ENCODE peak calls at places on chromosomes 11 and 22, in five cellular contexts. One of them, this sample, is unnamed.

GRCh38 chr11:73260127-73260457 is 12.0 kb upstream of the P2RY6 start:
- DNase-seq in GM23338: no peak
- DNase-seq in SK-N-SH: no peak
- DNase-seq in HCT116: no peak
- DNase-seq in HL-60: no peak
- DNase-seq in this sample: no peak

GRCh38 chr11:116829525-116830183 is at the start of gene APOC3:
- DNase-seq in SK-N-SH: peak; percentile 73
- DNase-seq in HL-60: no peak
- DNase-seq in GM23338: no peak
- DNase-seq in HCT116: no peak
- DNase-seq in this sample: no peak

GRCh38 chr11:130178441-130178971 is 18.9 kb downstream of the ST14 start:
- DNase-seq in HCT116: no peak
- DNase-seq in HL-60: no peak
- DNase-seq in GM23338: no peak
- DNase-seq in SK-N-SH: no peak
- DNase-seq in this sample: no peak

GRCh38 chr11:130223291-130223971 is 63.8 kb downstream of the ST14 start:
- DNase-seq in SK-N-SH: no peak
- DNase-seq in GM23338: no peak
- DNase-seq in HL-60: no peak
- DNase-seq in HCT116: no peak
- DNase-seq in this sample: no peak

GRCh38 chr22:42683599-42684283 is 34.5 kb upstream of the CYB5R3 start:
- DNase-seq in GM23338: no peak
- DNase-seq in HL-60: no peak
- DNase-seq in HCT116: no peak
- DNase-seq in SK-N-SH: peak; percentile 65
- DNase-seq in this sample: no peak

GRCh38 chr11:72430743-72431570 is 3.4 kb downstream of the CLPB start:
- DNase-seq in GM23338: peak; percentile 77
- DNase-seq in HL-60: peak; percentile 58
- DNase-seq in HCT116: no peak
- DNase-seq in SK-N-SH: peak; percentile 74
- DNase-seq in this sample: no peak

GRCh38 chr22:22745225-22746060 is 101.0 kb downstream of the GGTLC2 start:
- DNase-seq in SK-N-SH: peak; percentile 28
- DNase-seq in HL-60: peak; percentile 36
- DNase-seq in GM23338: peak; percentile 70
- DNase-seq in HCT116: no peak
- DNase-seq in this sample: no peak

GRCh38 chr22:21563912-21564311 is 3.6 kb upstream of the UBE2L3 start:
- DNase-seq in GM23338: no peak
- DNase-seq in SK-N-SH: no peak
- DNase-seq in HCT116: no peak
- DNase-seq in HL-60: no peak
- DNase-seq in this sample: no peak

GRCh38 chr11:62116458-62116857 is 7.4 kb upstream of the INCENP start:
- DNase-seq in HL-60: no peak
- DNase-seq in GM23338: no peak
- DNase-seq in HCT116: no peak
- DNase-seq in SK-N-SH: no peak
- DNase-seq in this sample: no peak

GRCh38 chr11:19770277-19770676 is 57.6 kb downstream of the NAV2 start:
- DNase-seq in HCT116: no peak
- DNase-seq in HL-60: no peak
- DNase-seq in SK-N-SH: no peak
- DNase-seq in GM23338: no peak
- DNase-seq in this sample: no peak

GRCh38 chr22:40009953-40010751 is 15.4 kb downstream of the FAM83F start:
- DNase-seq in HL-60: no peak
- DNase-seq in SK-N-SH: no peak
- DNase-seq in GM23338: no peak
- DNase-seq in HCT116: no peak
- DNase-seq in this sample: no peak

GRCh38 chr22:31081963-31082605 is 966 bp downstream of the SMTN start:
- DNase-seq in HCT116: no peak
- DNase-seq in GM23338: no peak
- DNase-seq in HL-60: no peak
- DNase-seq in SK-N-SH: peak; percentile 14
- DNase-seq in this sample: no peak

GRCh38 chr11:115207166-115207591 is 297.0 kb downstream of the CADM1 start:
- DNase-seq in HL-60: no peak
- DNase-seq in SK-N-SH: no peak
- DNase-seq in HCT116: no peak
- DNase-seq in GM23338: no peak
- DNase-seq in this sample: no peak
- TF ChIP-seq REST in HL-60: no peak
- TF ChIP-seq REST in SK-N-SH: no peak
- TF ChIP-seq REST in HCT116: no peak
- TF ChIP-seq REST in GM23338: no peak
- TF ChIP-seq REST in this sample: no peak

GRCh38 chr11:78139422-78140391 is at the start of gene ALG8:
- DNase-seq in SK-N-SH: peak; percentile 98
- DNase-seq in HCT116: peak; percentile 85
- DNase-seq in HL-60: peak; percentile 96
- DNase-seq in GM23338: peak; percentile 98
- DNase-seq in this sample: peak; percentile 89
- TF ChIP-seq POLR2AphosphoS5 in SK-N-SH: peak; percentile 90
- TF ChIP-seq POLR2AphosphoS5 in HCT116: peak; percentile 91
- TF ChIP-seq POLR2AphosphoS5 in HL-60: peak; percentile 91
- TF ChIP-seq POLR2AphosphoS5 in GM23338: peak; percentile 88
- TF ChIP-seq POLR2AphosphoS5 in this sample: peak; percentile 99

GRCh38 chr11:128716231-128716630 is 22.4 kb downstream of the FLI1 start:
- DNase-seq in SK-N-SH: no peak
- DNase-seq in HCT116: no peak
- DNase-seq in HL-60: peak; percentile 38
- DNase-seq in GM23338: no peak
- DNase-seq in this sample: no peak
- H3K4me3 ChIP-seq in SK-N-SH: no peak overlapping the region
- H3K4me3 ChIP-seq in HCT116: no peak overlapping the region
- H3K4me3 ChIP-seq in HL-60: no peak overlapping the region
- H3K4me3 ChIP-seq in GM23338: no peak overlapping the region
- H3K4me3 ChIP-seq in this sample: peak overlapping the region; percentile 14

DNA sequence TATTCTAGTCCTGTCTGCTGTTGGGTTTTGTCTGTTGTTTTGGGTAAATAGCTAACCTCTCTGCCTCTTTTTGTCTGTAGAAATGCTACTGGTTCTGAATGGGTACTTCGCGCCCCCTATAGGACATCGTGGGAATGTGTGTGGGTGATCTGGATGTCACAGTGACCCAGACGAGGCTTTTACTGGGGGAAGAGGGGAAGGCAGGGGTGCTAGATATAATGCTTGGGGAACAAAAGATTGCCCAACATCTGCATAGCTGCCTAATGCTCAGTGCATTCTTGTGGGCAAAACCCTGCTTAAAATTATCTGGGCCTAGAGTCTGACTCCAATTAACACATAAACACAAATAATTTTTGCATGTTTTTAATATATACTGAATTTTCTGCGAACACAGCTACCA is 57.7 kb downstream of the BMAL1 start:
- DNase-seq in HCT116: no peak
- DNase-seq in HL-60: peak; percentile 71
- DNase-seq in SK-N-SH: peak; percentile 69
- DNase-seq in GM23338: peak; percentile 85
- DNase-seq in this sample: no peak
- TF ChIP-seq REST in HCT116: no peak
- TF ChIP-seq REST in HL-60: no peak
- TF ChIP-seq REST in SK-N-SH: no peak
- TF ChIP-seq REST in GM23338: no peak
- TF ChIP-seq REST in this sample: no peak

GRCh38 chr11:57424137-57424801 is 2.7 kb downstream of the SLC43A3 start:
- DNase-seq in HCT116: no peak
- DNase-seq in HL-60: no peak
- DNase-seq in GM23338: no peak
- DNase-seq in SK-N-SH: no peak
- DNase-seq in this sample: no peak

GRCh38 chr11:57426439-57426753 is 525 bp downstream of the SLC43A3 start:
- DNase-seq in SK-N-SH: no peak
- DNase-seq in GM23338: peak; percentile 50
- DNase-seq in HL-60: no peak
- DNase-seq in HCT116: no peak
- DNase-seq in this sample: no peak

GRCh38 chr11:57424802-57425564 is 1.9 kb downstream of the SLC43A3 start:
- DNase-seq in HL-60: peak; percentile 95
- DNase-seq in HCT116: no peak
- DNase-seq in SK-N-SH: no peak
- DNase-seq in GM23338: no peak
- DNase-seq in this sample: no peak

GRCh38 chr11:57426754-57427691 is at the start of gene SLC43A3:
- DNase-seq in SK-N-SH: peak; percentile 80
- DNase-seq in HCT116: no peak
- DNase-seq in HL-60: peak; percentile 94
- DNase-seq in GM23338: peak; percentile 88
- DNase-seq in this sample: no peak

GRCh38 chr11:57425565-57426438 is 1.1 kb downstream of the SLC43A3 start:
- DNase-seq in HL-60: peak; percentile 30
- DNase-seq in SK-N-SH: no peak
- DNase-seq in HCT116: no peak
- DNase-seq in GM23338: no peak
- DNase-seq in this sample: no peak
- TF ChIP-seq POLR2AphosphoS5 in HL-60: no peak
- TF ChIP-seq POLR2AphosphoS5 in SK-N-SH: no peak
- TF ChIP-seq POLR2AphosphoS5 in HCT116: no peak
- TF ChIP-seq POLR2AphosphoS5 in GM23338: no peak
- TF ChIP-seq POLR2AphosphoS5 in this sample: no peak

DNA sequence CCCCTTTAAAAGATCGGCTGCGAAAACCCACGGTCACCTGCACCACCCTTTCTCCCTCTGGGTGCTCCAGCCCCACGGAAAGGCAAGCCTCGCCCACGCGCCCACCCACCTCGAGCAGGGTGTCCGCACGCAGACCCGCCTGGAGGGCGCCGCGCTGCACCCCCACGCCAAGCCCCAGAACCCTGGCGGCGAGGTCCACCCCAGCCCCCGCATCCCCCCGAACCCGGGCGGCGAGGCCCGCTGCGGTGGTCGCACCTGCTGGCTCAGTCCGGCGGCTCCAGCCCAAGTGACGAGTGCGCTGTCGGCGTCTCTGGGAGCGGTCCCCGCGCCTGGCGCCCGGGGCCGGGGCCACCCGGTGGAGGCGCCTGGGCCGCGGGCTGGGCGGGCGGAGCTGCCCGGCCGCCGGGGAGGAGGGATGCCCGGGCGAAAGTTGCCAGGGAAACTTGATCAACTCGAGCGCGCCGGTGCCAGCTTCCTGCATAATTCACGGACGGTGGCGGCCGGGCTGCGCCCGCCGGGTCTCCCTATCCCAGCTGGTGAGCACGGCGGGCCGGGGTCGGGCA is 1.1 kb downstream of the SHANK2 start:
- DNase-seq in SK-N-SH: peak; percentile 76
- DNase-seq in GM23338: peak; percentile 46
- DNase-seq in HL-60: no peak
- DNase-seq in HCT116: no peak
- DNase-seq in this sample: no peak
- H3K4me3 ChIP-seq in SK-N-SH: no peak overlapping the region
- H3K4me3 ChIP-seq in GM23338: peak overlapping the region; percentile 92
- H3K4me3 ChIP-seq in HL-60: no peak overlapping the region
- H3K4me3 ChIP-seq in HCT116: peak overlapping the region; percentile 81
- H3K4me3 ChIP-seq in this sample: peak overlapping the region; percentile 57

DNA sequence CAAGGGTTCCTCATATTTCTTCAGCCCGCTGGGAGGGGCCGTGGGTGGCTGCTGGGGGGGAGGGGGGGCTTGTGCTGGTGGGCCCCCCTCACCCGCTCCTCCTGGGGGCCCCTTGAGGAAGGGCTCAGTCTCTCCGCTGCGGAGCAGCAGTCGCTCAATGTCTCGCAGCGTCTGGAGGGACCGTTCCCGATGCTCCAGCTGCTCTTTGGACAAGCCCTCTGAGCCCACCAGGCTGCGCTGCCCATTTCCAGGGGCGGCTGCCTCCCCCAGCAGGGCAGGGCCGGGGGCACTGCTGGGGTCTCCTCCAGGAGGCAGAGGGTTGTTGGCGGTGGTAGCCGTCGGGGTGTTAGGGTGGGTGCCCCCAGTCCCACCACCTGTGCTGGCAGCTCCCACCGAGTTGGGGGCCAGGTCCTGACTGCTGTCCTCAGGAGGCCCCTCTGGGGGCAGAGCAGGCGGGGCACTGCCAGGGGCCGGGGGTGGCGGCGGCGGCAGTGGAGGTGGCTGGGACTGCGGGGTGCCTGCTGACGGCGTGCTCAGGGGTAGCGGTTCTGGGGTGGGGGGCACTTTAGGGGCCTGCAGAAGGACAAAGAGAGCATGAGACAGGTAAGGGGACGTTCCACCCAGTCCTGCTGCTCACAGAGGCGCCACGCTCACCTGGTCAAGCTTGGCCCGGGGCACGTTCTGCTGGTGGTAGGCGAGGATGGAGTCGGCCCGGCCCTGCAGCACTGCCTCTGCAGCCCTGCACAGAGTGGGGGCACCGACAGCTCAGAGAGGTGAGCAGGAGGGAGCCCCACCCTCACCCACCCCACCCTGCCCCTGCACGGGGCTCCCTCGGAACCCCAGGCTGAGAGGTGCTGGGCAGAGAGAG is 18.9 kb downstream of the CXCR5 start:
- DNase-seq in SK-N-SH: no peak
- DNase-seq in HL-60: no peak
- DNase-seq in GM23338: no peak
- DNase-seq in HCT116: no peak
- DNase-seq in this sample: no peak
- TF ChIP-seq REST in SK-N-SH: no peak
- TF ChIP-seq REST in HL-60: no peak
- TF ChIP-seq REST in GM23338: no peak
- TF ChIP-seq REST in HCT116: no peak
- TF ChIP-seq REST in this sample: no peak